ENCODE peak calls at places on chromosome X, in seven cellular contexts. O is activated CD8-positive, alpha-beta T cell treated with anti-CD3 and anti-CD28 coated beads for 36 hours; F is mucosa of descending colon; X is fibroblast of the aortic adventitia; T is activated B cell treated with CpG ODN at 0.5 μM for 24 hours; Y is nephron progenitor cell; K is coronary artery. V is an unnamed sample.
A peak's percentile ranks its signal among the peaks of the same experiment; 100 is the strongest.

GRCh38 chrX:72094894-72095293 is 36.8 kb downstream of the RTL5 start:
- DNase-seq in F (peak; percentile 37), K (no peak), T (peak; percentile 32), O (peak; percentile 59), X (peak; percentile 37), Y (no peak), V (no peak)

GRCh38 chrX:13651150-13651549 is 1.8 kb upstream of the TCEANC start:
- DNase-seq in X (peak; percentile 59), Y (no peak), K (no peak), F (no peak), O (no peak), T (no peak), V (no peak)

GRCh38 chrX:152926923-152927322 is 29.1 kb downstream of the ZNF185 start:
- DNase-seq in F (no peak), T (no peak), X (no peak), O (no peak), Y (no peak), K (no peak), V (no peak)

GRCh38 chrX:362937-363620 is 23.6 kb downstream of the PPP2R3B start:
- DNase-seq in F (no peak), Y (no peak), T (no peak), K (no peak), X (no peak), O (no peak), V (no peak)

GRCh38 chrX:72001471-72001870 is 90.8 kb downstream of the NHSL2 start:
- DNase-seq in Y (no peak), F (no peak), K (peak; percentile 38), X (no peak), T (no peak), O (no peak), V (no peak)

GRCh38 chrX:118350221-118350620 is 4.3 kb downstream of the WDR44 start:
- DNase-seq in X (peak; percentile 41), Y (no peak), T (no peak), F (no peak), K (no peak), O (peak; percentile 7), V (no peak)

GRCh38 chrX:22081475-22082092 is 49.5 kb downstream of the PHEX start:
- DNase-seq in T (no peak), X (peak; percentile 81), O (peak; percentile 70), Y (peak; percentile 75), F (peak; percentile 68), K (no peak), V (peak; percentile 21)

GRCh38 chrX:41761169-41761568 is 37.2 kb downstream of the GPR82 start:
- DNase-seq in T (no peak), X (no peak), Y (no peak), O (no peak), F (no peak), K (no peak), V (no peak)

GRCh38 chrX:111854778-111855490 is 21.0 kb upstream of the TRPC5OS start:
- DNase-seq in X (no peak), Y (no peak), O (no peak), K (no peak), T (no peak), F (no peak), V (no peak)

GRCh38 chrX:41389311-41389888 is 55.4 kb downstream of the DDX3X start:
- DNase-seq in O (no peak), T (no peak), Y (no peak), X (no peak), K (no peak), F (peak; percentile 87), V (no peak)

GRCh38 chrX:128975716-128976115 is 547.6 kb downstream of the SMARCA1 start:
- DNase-seq in K (no peak), F (peak; percentile 51), X (no peak), O (peak; percentile 19), T (no peak), Y (peak; percentile 80), V (peak; percentile 61)

GRCh38 chrX:106894392-106894909 is 8.7 kb downstream of the RIPPLY1 start:
- DNase-seq in K (no peak), Y (peak; percentile 70), T (no peak), X (peak; percentile 81), O (peak; percentile 44), F (peak; percentile 42), V (peak; percentile 28)

GRCh38 chrX:110021180-110022022 is 18.5 kb downstream of the TMEM164 start:
- DNase-seq in Y (no peak), X (peak; percentile 84), T (no peak), F (no peak), K (no peak), O (no peak), V (no peak)

GRCh38 chrX:10679387-10679786 is 59.0 kb upstream of the MID1 start:
- DNase-seq in Y (no peak), K (no peak), O (no peak), F (no peak), X (no peak), T (no peak), V (no peak)

GRCh38 chrX:41868392-41868977 is 54.9 kb downstream of the CASK start:
- DNase-seq in Y (no peak), O (no peak), T (no peak), F (peak; percentile 5), X (no peak), K (no peak), V (no peak)

GRCh38 chrX:1093112-1093511 is 119.3 kb downstream of the CRLF2 start:
- DNase-seq in T (no peak), O (peak; percentile 74), K (no peak), F (no peak), X (no peak), Y (no peak), V (no peak)

GRCh38 chrX:107726809-107727534 is 48.6 kb downstream of the TSC22D3 start:
- DNase-seq in X (no peak), T (no peak), Y (no peak), O (no peak), F (no peak), K (no peak), V (no peak)

GRCh38 chrX:103656623-103657022 is 27.8 kb downstream of the TCEAL1 start:
- DNase-seq in O (no peak), Y (no peak), T (no peak), F (no peak), X (peak; percentile 67), K (no peak), V (no peak)

GRCh38 chrX:76850851-76851250 is 423.3 kb downstream of the MAGEE1 start:
- DNase-seq in X (peak; percentile 2), Y (no peak), O (no peak), T (no peak), K (no peak), F (no peak), V (no peak)

DNA sequence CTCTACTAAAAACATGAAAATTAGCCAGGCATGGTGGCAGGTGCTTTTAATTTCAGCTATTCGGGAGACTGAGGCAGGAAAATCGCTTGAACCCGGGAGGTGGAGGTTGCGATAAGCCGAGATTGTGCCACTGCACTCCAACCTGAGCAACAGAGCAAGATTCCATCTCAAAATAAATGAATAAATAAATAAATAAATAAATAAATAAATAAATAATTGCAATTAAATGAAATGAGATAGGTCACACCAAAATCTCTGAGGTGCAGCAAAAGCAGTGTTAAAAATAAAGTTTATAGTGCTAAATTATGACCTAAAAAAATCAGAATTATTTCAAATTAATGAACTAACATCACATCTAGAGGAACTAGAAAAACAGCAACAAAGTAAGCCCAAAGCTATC is 13.6 kb upstream of the CYLC1 start:
- DNase-seq in T (no peak), X (no peak), O (no peak), K (no peak), Y (no peak), F (no peak), V (no peak)
- TF ChIP-seq CTCF in T (no peak), X (no peak), O (no peak), K (no peak), Y (no peak), F (no peak), V (no peak)

DNA sequence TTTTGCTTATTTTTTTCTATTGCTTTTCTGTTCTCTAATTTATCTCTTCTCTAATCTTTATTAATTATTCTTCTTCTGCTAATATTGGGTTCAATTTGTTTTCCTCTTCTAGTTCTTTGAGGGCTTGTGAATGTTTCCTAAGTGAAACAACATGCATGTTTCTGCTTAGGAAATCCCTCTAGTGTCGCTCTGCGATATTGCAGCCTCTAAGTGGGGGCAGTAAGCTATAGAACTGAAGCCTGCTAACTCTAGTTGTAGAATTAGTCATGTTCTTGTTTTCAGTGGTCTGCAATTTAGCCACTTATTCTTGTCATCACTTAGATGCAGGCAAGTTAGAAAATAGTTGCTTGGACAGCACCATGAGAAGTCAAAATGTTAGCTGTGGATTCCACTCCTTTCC is 222.6 kb downstream of the SPIN4 start:
- DNase-seq in Y (peak; percentile 1), X (peak; percentile 1), O (peak; percentile 18), K (no peak), F (peak; percentile 2), T (no peak), V (no peak)
- TF ChIP-seq CTCF in Y (peak; percentile 25), X (peak; percentile 54), O (peak; percentile 20), K (no peak), F (no peak), T (no peak), V (peak; percentile 14)

GRCh38 chrX:39730671-39731389 is 366.9 kb downstream of the BCOR start:
- DNase-seq in K (peak; percentile 87), T (no peak), O (peak; percentile 70), Y (peak; percentile 62), F (peak; percentile 60), X (peak; percentile 93), V (no peak)
- TF ChIP-seq CTCF in K (peak; percentile 40), T (no peak), O (peak; percentile 57), Y (peak; percentile 44), F (peak; percentile 16), X (peak; percentile 59), V (peak; percentile 46)

DNA sequence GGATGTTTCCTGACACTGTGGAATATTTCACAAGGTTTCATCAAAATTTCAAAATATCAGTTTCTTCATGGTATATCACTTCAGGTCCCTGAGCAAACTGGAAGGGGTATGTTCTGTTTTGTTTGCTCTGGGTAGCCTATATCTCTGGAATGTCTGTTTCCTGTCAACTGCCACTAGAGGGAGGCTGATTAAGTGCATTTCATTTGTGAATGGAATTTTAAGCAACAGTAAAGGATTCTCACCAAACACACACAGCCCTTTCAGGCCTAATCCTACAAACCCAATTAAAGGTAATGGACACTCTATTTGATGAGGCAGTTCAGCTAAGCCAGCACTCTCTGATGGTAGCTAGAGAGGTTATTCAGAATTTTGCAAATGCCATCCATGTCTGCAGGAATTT is 307.1 kb downstream of the TEX13A start:
- DNase-seq in F (no peak), O (no peak), K (no peak), Y (no peak), X (no peak), T (no peak), V (no peak)
- TF ChIP-seq CTCF in F (no peak), O (peak; percentile 13), K (no peak), Y (no peak), X (peak; percentile 42), T (no peak), V (peak; percentile 43)

GRCh38 chrX:136577562-136577961 is 45.5 kb downstream of the VGLL1 start:
- DNase-seq in O (peak; percentile 83), K (no peak), F (peak; percentile 66), Y (peak; percentile 33), X (peak; percentile 56), T (peak; percentile 14), V (peak; percentile 14)

GRCh38 chrX:136574548-136574947 is 42.5 kb downstream of the VGLL1 start:
- DNase-seq in Y (no peak), O (no peak), K (no peak), X (no peak), T (no peak), F (peak; percentile 1), V (no peak)

DNA sequence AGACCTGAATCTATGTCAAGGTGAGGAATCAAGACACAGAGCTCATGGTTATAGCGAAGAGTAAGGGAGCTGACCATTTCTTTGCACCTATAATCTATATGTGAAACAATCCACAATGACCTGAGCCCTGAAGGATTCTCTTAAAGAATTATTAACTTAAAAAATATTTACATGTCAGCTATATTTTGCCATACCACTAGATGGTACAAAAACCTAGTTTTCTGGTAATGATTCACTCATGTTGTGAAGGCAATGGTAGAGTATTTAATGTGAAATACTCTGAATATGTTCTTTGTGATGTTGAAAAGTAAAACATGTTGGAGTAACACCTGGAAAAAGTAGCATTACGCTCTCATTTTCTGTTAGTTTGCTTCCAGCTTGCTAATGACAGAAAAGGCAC is 40.0 kb downstream of the VGLL1 start:
- DNase-seq in X (no peak), T (no peak), F (no peak), K (no peak), O (no peak), Y (no peak), V (no peak)
- TF ChIP-seq CTCF in X (no peak), T (no peak), F (no peak), K (no peak), O (peak; percentile 22), Y (no peak), V (no peak)

V was measured in progenitor cell of endocrine pancreas.